ENCODE peak calls at places on chromosomes 4 and X, in ten cellular contexts. V is mammary epithelial cell, X is lower lobe of right lung, Z is B cell, G is endodermal cell, F is progenitor cell of endocrine pancreas, D is sigmoid colon, W is stomach, E is GM13976, L is neural progenitor cell. H is an unnamed sample.

GRCh38 chrX:123975180-123975579 is 13.7 kb downstream of the STAG2 start:
- DNase-seq in Z (no peak), E (no peak), G (no peak), F (no peak), X (no peak), V (peak), D (no peak), L (no peak), W (no peak), H (no peak)

GRCh38 chrX:133435544-133436124 is 20.3 kb upstream of the GPC4 start:
- DNase-seq in Z (no peak), W (no peak), F (no peak), L (peak), G (no peak), E (no peak), V (no peak), X (no peak), D (no peak), H (no peak)

GRCh38 chr4:108166441-108167315 is 2.1 kb downstream of the LEF1 start:
- DNase-seq in D (no peak), F (no peak), L (peak), V (no peak), X (no peak), G (peak), Z (peak), W (peak), E (peak), H (peak)

GRCh38 chr4:111360906-111361305 is 738.0 kb upstream of the PITX2 start:
- DNase-seq in F (no peak), Z (no peak), D (no peak), G (no peak), E (no peak), L (no peak), X (no peak), W (no peak), V (no peak), H (no peak)

GRCh38 chr4:10161146-10161545 is 44.5 kb upstream of the WDR1 start:
- DNase-seq in V (peak), F (no peak), L (no peak), E (no peak), Z (no peak), G (no peak), W (no peak), D (no peak), X (no peak), H (no peak)

GRCh38 chr4:1477045-1477905 is 71.0 kb upstream of the NKX1-1 start:
- DNase-seq in D (no peak), E (no peak), X (no peak), F (no peak), V (no peak), G (no peak), Z (no peak), L (no peak), W (no peak), H (no peak)

GRCh38 chrX:153704021-153704526 is 16.3 kb downstream of the SLC6A8 start:
- DNase-seq in G (no peak), X (no peak), Z (no peak), E (no peak), V (no peak), L (no peak), F (no peak), D (no peak), W (no peak), H (no peak)

GRCh38 chrX:7090506-7091095 is 56.9 kb upstream of the STS start:
- DNase-seq in L (no peak), F (no peak), W (no peak), G (no peak), E (no peak), V (no peak), X (no peak), D (no peak), Z (no peak), H (no peak)

GRCh38 chr4:147733614-147734344 is 1.9 kb downstream of the ARHGAP10 start:
- DNase-seq in D (no peak), Z (no peak), V (peak), L (peak), E (no peak), G (peak), X (no peak), W (no peak), F (no peak), H (no peak)

GRCh38 chr4:112857461-112857860 is 192.0 kb upstream of the ANK2 start:
- DNase-seq in F (no peak), L (no peak), V (peak), E (no peak), G (no peak), W (no peak), D (no peak), X (no peak), Z (no peak), H (no peak)

GRCh38 chrX:35786271-35786670 is 11.9 kb upstream of the MAGEB16 start:
- DNase-seq in F (no peak), X (no peak), V (no peak), Z (no peak), D (no peak), W (no peak), L (no peak), E (no peak), G (no peak), H (no peak)

GRCh38 chr4:3639613-3640586 is 107.7 kb upstream of the LRPAP1 start:
- DNase-seq in V (no peak), W (no peak), D (no peak), L (no peak), X (peak), Z (no peak), G (no peak), E (no peak), F (no peak), H (no peak)

GRCh38 chr4:164700471-164700870 is 53.5 kb upstream of the SMIM31 start:
- DNase-seq in D (no peak), V (no peak), G (peak), W (no peak), F (no peak), X (no peak), L (peak), Z (no peak), E (no peak), H (peak)

GRCh38 chr4:16641971-16642370 is 256.5 kb downstream of the LDB2 start:
- DNase-seq in L (no peak), G (no peak), Z (no peak), E (no peak), F (no peak), W (no peak), V (no peak), D (no peak), X (no peak), H (no peak)

GRCh38 chr4:66097271-66097670 is 427.0 kb upstream of the EPHA5 start:
- DNase-seq in F (no peak), D (no peak), W (no peak), V (no peak), Z (no peak), G (no peak), X (no peak), E (no peak), L (no peak), H (no peak)

GRCh38 chr4:56077676-56078075 is 128.9 kb downstream of the CEP135 start:
- DNase-seq in G (no peak), E (no peak), D (no peak), F (no peak), V (no peak), X (no peak), L (no peak), W (no peak), Z (no peak), H (no peak)

GRCh38 chrX:23694606-23695005 is 27.3 kb downstream of the PRDX4 start:
- DNase-seq in L (peak), G (peak), F (peak), D (peak), V (peak), W (peak), E (peak), Z (peak), X (peak), H (peak)

GRCh38 chr4:141410839-141411238 is 190.1 kb downstream of the ZNF330 start:
- DNase-seq in L (no peak), F (no peak), D (no peak), G (no peak), V (no peak), Z (no peak), X (no peak), E (no peak), W (no peak), H (no peak)

GRCh38 chrX:141733371-141733770 is 34.8 kb upstream of the SPANXD start:
- DNase-seq in D (no peak), G (no peak), X (no peak), W (no peak), F (no peak), L (no peak), Z (no peak), E (no peak), V (no peak), H (no peak)

GRCh38 chr4:68962868-68963267 is 11.3 kb upstream of the UGT2A3 start:
- DNase-seq in F (no peak), E (no peak), V (no peak), Z (no peak), X (no peak), W (no peak), G (no peak), D (no peak), L (no peak), H (no peak)

GRCh38 chr4:147928400-147928799 is 196.5 kb downstream of the ARHGAP10 start:
- DNase-seq in D (no peak), V (no peak), E (no peak), F (no peak), L (no peak), G (no peak), Z (no peak), X (no peak), W (no peak), H (no peak)

GRCh38 chrX:140092121-140092520 is 126.8 kb upstream of the CXorf66 start:
- DNase-seq in L (no peak), W (no peak), E (no peak), G (peak), X (no peak), F (peak), D (no peak), V (no peak), Z (no peak), H (no peak)

GRCh38 chr4:25783943-25784342 is 78.8 kb downstream of the SEL1L3 start:
- DNase-seq in F (no peak), E (no peak), W (no peak), V (no peak), X (no peak), G (no peak), D (no peak), Z (no peak), L (no peak), H (no peak)

GRCh38 chr4:95693594-95693993 is 144.8 kb upstream of the UNC5C start:
- DNase-seq in L (peak), E (no peak), V (peak), F (no peak), Z (no peak), G (peak), D (no peak), X (no peak), W (no peak), H (no peak)

GRCh38 chrX:4263005-4263404 is 549.6 kb upstream of the PRKX start:
- DNase-seq in V (no peak), F (no peak), L (peak), X (no peak), W (no peak), Z (no peak), D (no peak), E (peak), G (no peak), H (no peak)

GRCh38 chrX:11352296-11352741 is 59.1 kb downstream of the AMELX start:
- DNase-seq in G (no peak), L (no peak), D (no peak), W (no peak), E (no peak), Z (no peak), V (no peak), F (no peak), X (no peak), H (no peak)

GRCh38 chr4:149885896-149886295 is 70.3 kb upstream of the IQCM start:
- DNase-seq in E (no peak), D (no peak), V (peak), Z (no peak), X (no peak), W (no peak), L (no peak), G (no peak), F (no peak), H (no peak)

GRCh38 chrX:129323115-129323514 is 200.2 kb downstream of the SMARCA1 start:
- DNase-seq in G (no peak), W (no peak), Z (no peak), V (no peak), E (no peak), D (no peak), L (no peak), X (no peak), F (no peak), H (no peak)

GRCh38 chr4:2588259-2588658 is 51.8 kb downstream of the FAM193A start:
- DNase-seq in V (no peak), F (no peak), W (no peak), E (no peak), X (no peak), Z (no peak), G (no peak), D (no peak), L (no peak), H (no peak)

GRCh38 chr4:169283114-169283509 is 12.4 kb upstream of the SH3RF1 start:
- DNase-seq in D (no peak), W (no peak), E (no peak), X (no peak), F (no peak), Z (no peak), L (no peak), V (peak), G (no peak), H (no peak)

GRCh38 chr4:55030606-55031005 is 94.8 kb downstream of the KDR start:
- DNase-seq in G (no peak), V (no peak), L (peak), E (no peak), X (no peak), D (no peak), W (no peak), Z (no peak), F (no peak), H (peak)

GRCh38 chr4:163072222-163072621 is 94.5 kb downstream of the NAF1 start:
- DNase-seq in W (no peak), Z (no peak), G (no peak), L (no peak), E (no peak), X (no peak), D (no peak), V (peak), F (no peak), H (no peak)

GRCh38 chr4:73936969-73937368 is 44.9 kb downstream of the PF4 start:
- DNase-seq in W (no peak), E (no peak), X (no peak), D (no peak), V (no peak), Z (no peak), F (no peak), L (no peak), G (no peak), H (no peak)

GRCh38 chr4:3434891-3435683 is 6.7 kb upstream of the HGFAC start:
- DNase-seq in G (peak), X (no peak), V (no peak), Z (no peak), W (no peak), E (no peak), F (no peak), L (peak), D (no peak), H (no peak)

GRCh38 chr4:148454835-148455234 is 12.6 kb upstream of the NR3C2 start:
- DNase-seq in W (no peak), V (peak), G (no peak), Z (no peak), L (no peak), F (no peak), X (no peak), E (no peak), D (no peak), H (no peak)

GRCh38 chr4:98522603-98523395 is 135.6 kb downstream of the TSPAN5 start:
- DNase-seq in W (no peak), F (no peak), G (no peak), V (peak), L (peak), E (no peak), X (no peak), D (no peak), Z (no peak), H (no peak)

GRCh38 chrX:148572332-148572731 is 71.9 kb downstream of the AFF2 start:
- DNase-seq in F (no peak), E (no peak), Z (no peak), L (no peak), D (no peak), V (peak), W (no peak), G (no peak), X (no peak), H (no peak)

GRCh38 chr4:182749768-182750167 is 167.4 kb downstream of the DCTD start:
- DNase-seq in L (no peak), X (no peak), G (no peak), E (no peak), Z (no peak), V (no peak), W (no peak), F (no peak), D (no peak), H (no peak)

GRCh38 chr4:11805837-11806236 is 377.1 kb upstream of the HS3ST1 start:
- DNase-seq in G (no peak), Z (peak), F (no peak), L (peak), X (no peak), D (no peak), W (no peak), E (no peak), V (peak), H (no peak)
- TF ChIP-seq CTCF in G (peak), Z (peak), F (peak), L (peak), X (peak), D (peak), W (peak), E (no peak), V (peak), H (peak)

GRCh38 chr4:13928214-13928613 is 300.7 kb upstream of the BOD1L1 start:
- DNase-seq in F (no peak), L (no peak), G (no peak), Z (no peak), X (no peak), E (no peak), D (no peak), W (no peak), V (no peak), H (no peak)

GRCh38 chr4:13938299-13938698 is 310.8 kb upstream of the BOD1L1 start:
- DNase-seq in E (no peak), X (no peak), L (no peak), Z (no peak), V (no peak), W (no peak), F (no peak), D (no peak), G (no peak), H (no peak)

GRCh38 chr4:13930155-13930554 is 302.6 kb upstream of the BOD1L1 start:
- DNase-seq in W (no peak), F (no peak), E (no peak), V (no peak), Z (no peak), D (no peak), G (no peak), X (no peak), L (no peak), H (no peak)

GRCh38 chr4:13933163-13933562 is 305.6 kb upstream of the BOD1L1 start:
- DNase-seq in D (no peak), G (no peak), F (no peak), X (no peak), Z (no peak), E (no peak), V (peak), L (no peak), W (no peak), H (no peak)
- TF ChIP-seq CTCF in D (no peak), G (peak), F (no peak), X (no peak), Z (no peak), E (no peak), V (no peak), L (peak), W (no peak), H (no peak)

GRCh38 chr4:27003602-27004238 is 143.1 kb downstream of the STIM2 start:
- DNase-seq in F (no peak), W (no peak), X (no peak), G (no peak), L (no peak), D (no peak), V (no peak), Z (no peak), E (no peak), H (no peak)

GRCh38 chr4:27000122-27000521 is 139.5 kb downstream of the STIM2 start:
- DNase-seq in L (no peak), V (no peak), Z (no peak), G (no peak), X (no peak), E (no peak), W (no peak), F (no peak), D (no peak), H (no peak)

GRCh38 chr4:26999689-27000088 is 139.0 kb downstream of the STIM2 start:
- DNase-seq in D (no peak), G (no peak), V (no peak), Z (no peak), X (no peak), E (no peak), F (no peak), L (no peak), W (no peak), H (no peak)

GRCh38 chr4:27001398-27002164 is 140.9 kb downstream of the STIM2 start:
- DNase-seq in E (no peak), Z (no peak), D (no peak), W (no peak), L (no peak), V (no peak), F (no peak), X (no peak), G (peak), H (no peak)

DNA sequence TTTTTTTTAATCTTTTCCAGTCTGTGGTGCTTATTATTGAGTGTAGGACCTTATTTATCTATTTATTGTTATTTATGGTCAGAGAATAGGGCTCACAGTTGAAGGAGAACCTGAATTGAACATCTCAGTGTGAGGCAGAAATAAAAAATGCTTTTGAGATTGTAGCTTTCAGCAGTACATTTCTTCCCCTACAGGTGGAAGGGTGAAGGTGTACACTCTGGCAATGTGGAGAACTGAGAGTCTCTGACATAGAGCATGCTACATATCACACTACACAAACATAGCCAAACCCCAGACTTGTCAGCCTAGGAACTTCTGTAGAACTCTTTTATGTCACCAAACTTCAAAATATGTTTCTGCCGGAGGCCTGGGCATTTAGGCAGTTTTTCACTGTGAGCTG is 140.2 kb downstream of the STIM2 start:
- DNase-seq in W (no peak), X (no peak), Z (peak), D (no peak), V (peak), F (no peak), G (no peak), E (no peak), L (no peak), H (no peak)
- TF ChIP-seq CTCF in W (no peak), X (no peak), Z (peak), D (no peak), V (peak), F (peak), G (peak), E (peak), L (peak), H (no peak)

DNA sequence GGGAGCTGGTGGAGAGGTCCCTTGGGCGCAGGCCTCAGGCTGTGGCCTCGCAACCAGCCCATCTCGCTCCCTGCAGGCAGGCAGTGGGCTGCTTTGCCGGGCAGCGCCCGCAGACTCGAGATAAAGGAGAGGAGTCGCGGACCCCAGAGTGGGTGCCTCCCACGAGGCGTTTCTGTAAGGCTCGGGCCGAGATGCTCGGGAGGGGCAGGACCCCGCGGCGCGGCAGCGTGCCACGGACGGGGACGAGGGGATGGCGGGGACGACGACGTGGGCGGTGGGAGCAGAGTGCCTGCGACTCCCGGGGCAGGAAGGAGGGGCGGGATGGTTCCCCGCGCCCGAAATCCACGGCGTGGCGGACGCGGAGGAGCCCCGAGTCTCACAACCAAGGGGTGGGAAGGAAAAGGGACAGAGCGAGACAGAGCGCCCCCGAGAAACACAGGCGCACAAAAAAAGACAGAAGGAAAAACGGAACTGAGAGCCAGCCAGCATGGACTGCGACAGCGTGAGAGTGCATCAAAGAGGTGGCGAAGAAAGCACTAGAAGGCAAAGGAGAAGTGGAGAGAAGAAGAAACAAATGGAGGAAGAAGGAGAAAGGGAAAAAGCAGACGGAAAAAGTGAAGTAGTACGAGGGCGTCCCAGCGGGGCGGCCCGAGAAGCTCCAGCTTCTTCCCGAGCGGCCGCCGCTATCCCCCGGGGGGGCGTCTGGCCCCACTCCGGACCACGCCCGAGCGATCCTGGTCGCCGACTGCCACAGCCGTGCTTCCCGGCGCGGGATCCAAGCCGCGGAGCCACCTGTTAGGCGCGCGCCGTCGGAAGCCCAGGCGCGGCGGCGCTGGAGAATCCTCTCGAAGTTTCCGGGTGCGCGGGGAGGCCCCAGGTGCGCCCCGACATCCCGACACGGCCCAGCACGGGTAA is 1.5 kb downstream of the BEND4 start:
- DNase-seq in W (no peak), L (peak), E (peak), Z (peak), G (peak), V (peak), F (peak), D (no peak), X (no peak), H (peak)
- TF ChIP-seq CTCF in W (no peak), L (no peak), E (peak), Z (no peak), G (no peak), V (no peak), F (no peak), D (no peak), X (no peak), H (no peak)

GRCh38 chr4:139556735-139557505 is 901 bp upstream of the SETD7 start:
- DNase-seq in D (peak), W (peak), G (peak), L (peak), E (peak), V (peak), Z (peak), F (peak), X (peak), H (peak)
- TF ChIP-seq CTCF in D (no peak), W (no peak), G (peak), L (peak), E (no peak), V (no peak), Z (no peak), F (no peak), X (no peak), H (no peak)

GRCh38 chrX:47751670-47752069 is 85.0 kb upstream of the ZNF81 start:
- DNase-seq in W (peak), X (peak), D (no peak), G (peak), E (peak), Z (peak), L (peak), F (no peak), V (peak), H (peak)
- TF ChIP-seq CTCF in W (no peak), X (peak), D (no peak), G (peak), E (peak), Z (no peak), L (peak), F (peak), V (peak), H (no peak)

H was measured in nephron progenitor cell.